ENCODE peak calls at places on chromosomes 12 and 14, in seven cellular contexts. Q is A549, U is IMR-90, B is heart left ventricle, J is HCT116, L is adrenal gland, I is neural progenitor cell. K is an unnamed sample.

GRCh38 chr12:55619352-55620138 is 17.1 kb upstream of the OR10P1 start:
- DNase-seq in Q (peak; percentile 94), U (peak; percentile 92), B (peak; percentile 38), J (peak; percentile 91), L (peak; percentile 67), I (peak; percentile 91), K (peak; percentile 70)

GRCh38 chr12:54200412-54200811 is 11.6 kb upstream of the SMUG1 start:
- DNase-seq in Q (no peak), U (no peak), B (no peak), J (no peak), L (no peak), I (no peak), K (no peak)

GRCh38 chr12:82434392-82434911 is 76.1 kb downstream of the METTL25 start:
- DNase-seq in Q (no peak), U (peak; percentile 24), B (no peak), J (no peak), L (no peak), I (no peak), K (no peak)

GRCh38 chr12:47820631-47821345 is 1.1 kb upstream of the HDAC7 start:
- DNase-seq in Q (peak; percentile 91), U (peak; percentile 95), B (peak; percentile 87), J (peak; percentile 62), L (peak; percentile 97), I (peak; percentile 94), K (peak; percentile 58)

GRCh38 chr14:104350463-104351185 is 212.2 kb downstream of the KIF26A start:
- DNase-seq in Q (no peak), U (no peak), B (peak; percentile 26), J (no peak), L (no peak), I (no peak), K (no peak)

GRCh38 chr12:62659457-62660295 is 193.1 kb downstream of the MON2 start:
- DNase-seq in Q (no peak), U (no peak), B (no peak), J (no peak), L (no peak), I (peak; percentile 81), K (no peak)

GRCh38 chr12:45336762-45337596 is 121.1 kb downstream of the ANO6 start:
- DNase-seq in Q (peak; percentile 24), U (peak; percentile 98), B (no peak), J (no peak), L (no peak), I (no peak), K (no peak)

GRCh38 chr14:90805662-90806548 is 10.3 kb downstream of the TTC7B start:
- DNase-seq in Q (no peak), U (no peak), B (no peak), J (no peak), L (no peak), I (peak; percentile 24), K (no peak)

GRCh38 chr12:20196767-20197166 is 171.6 kb upstream of the PDE3A start:
- DNase-seq in Q (no peak), U (no peak), B (no peak), J (no peak), L (no peak), I (no peak), K (no peak)

GRCh38 chr14:74242055-74243042 is 3.1 kb downstream of the VSX2 start:
- DNase-seq in Q (no peak), U (no peak), B (no peak), J (no peak), L (no peak), I (peak; percentile 46), K (no peak)

GRCh38 chr14:34208532-34208931 is 253.5 kb downstream of the SPTSSA start:
- DNase-seq in Q (no peak), U (no peak), B (no peak), J (no peak), L (no peak), I (no peak), K (no peak)

GRCh38 chr12:28537474-28537873 is 347.2 kb downstream of the CCDC91 start:
- DNase-seq in Q (no peak), U (no peak), B (no peak), J (no peak), L (no peak), I (no peak), K (no peak)

GRCh38 chr14:36281309-36281708 is 39.1 kb downstream of the MBIP start:
- DNase-seq in Q (no peak), U (no peak), B (no peak), J (no peak), L (no peak), I (no peak), K (no peak)

GRCh38 chr12:6321905-6322304 is 11.4 kb downstream of the PLEKHG6 start:
- DNase-seq in Q (no peak), U (no peak), B (no peak), J (no peak), L (no peak), I (no peak), K (no peak)

GRCh38 chr12:6322969-6323339 is 12.5 kb downstream of the PLEKHG6 start:
- DNase-seq in Q (no peak), U (no peak), B (no peak), J (no peak), L (no peak), I (no peak), K (no peak)

GRCh38 chr12:6322352-6322751 is 11.9 kb downstream of the PLEKHG6 start:
- DNase-seq in Q (no peak), U (no peak), B (no peak), J (no peak), L (no peak), I (no peak), K (no peak)

GRCh38 chr12:6323995-6324711 is 13.7 kb downstream of the PLEKHG6 start:
- DNase-seq in Q (peak; percentile 6), U (no peak), B (no peak), J (no peak), L (no peak), I (no peak), K (no peak)

DNA sequence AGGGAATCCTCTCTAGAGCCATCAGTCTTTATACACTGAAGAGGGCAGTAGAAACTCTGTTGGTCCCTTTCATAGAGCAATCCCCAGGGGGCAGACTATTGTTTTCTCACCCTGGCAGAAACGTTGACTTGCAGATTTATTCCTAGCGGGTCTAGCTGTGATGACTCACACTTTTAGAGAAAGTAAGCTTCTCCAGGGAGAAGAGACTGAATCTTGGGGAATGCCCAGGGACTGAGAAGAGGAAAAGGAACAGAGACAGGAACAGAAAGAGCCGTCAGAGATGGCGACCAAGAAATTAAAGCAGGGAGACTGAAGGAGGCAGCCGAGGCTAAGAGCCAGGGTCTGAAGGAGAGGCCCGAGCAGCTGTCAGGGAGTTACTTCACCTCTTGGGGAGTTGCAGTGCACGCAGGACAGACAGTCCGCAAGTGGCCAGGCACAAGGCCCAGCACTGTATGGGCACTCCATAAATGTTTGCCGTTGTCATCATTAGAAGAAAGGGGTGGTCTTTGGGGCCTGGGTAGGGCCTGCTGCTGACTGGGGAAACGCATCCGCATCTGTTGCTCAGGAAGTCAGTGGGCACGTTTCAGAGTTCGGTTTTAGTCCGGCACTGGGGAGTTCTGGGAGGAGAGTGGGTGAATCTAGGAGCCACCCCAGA is 13.0 kb downstream of the PLEKHG6 start:
- DNase-seq in Q (peak; percentile 92), U (peak; percentile 94), B (peak; percentile 64), J (peak; percentile 70), L (peak; percentile 86), I (peak; percentile 81), K (peak; percentile 72)
- H3K27ac ChIP-seq in Q (peak overlapping the region; percentile 81), U (peak overlapping the region; percentile 48), B (peak overlapping the region; percentile 68), J (peak overlapping the region; percentile 71), L (peak overlapping the region; percentile 53), I (peak overlapping the region; percentile 63), K (peak overlapping the region; percentile 36)

GRCh38 chr12:74537126-74537706 is 419 bp upstream of the ATXN7L3B start:
- DNase-seq in Q (peak; percentile 85), U (peak; percentile 69), B (no peak), J (peak; percentile 50), L (no peak), I (peak; percentile 41), K (peak; percentile 27)

GRCh38 chr12:74539765-74540526 is 2.3 kb downstream of the ATXN7L3B start:
- DNase-seq in Q (no peak), U (no peak), B (no peak), J (no peak), L (no peak), I (peak; percentile 48), K (no peak)

GRCh38 chr12:74538491-74539258 is 1.0 kb downstream of the ATXN7L3B start:
- DNase-seq in Q (peak; percentile 14), U (no peak), B (no peak), J (no peak), L (no peak), I (no peak), K (peak; percentile 2)

GRCh38 chr12:74539261-74539660 is 1.6 kb downstream of the ATXN7L3B start:
- DNase-seq in Q (no peak), U (no peak), B (no peak), J (no peak), L (no peak), I (peak; percentile 32), K (no peak)

DNA sequence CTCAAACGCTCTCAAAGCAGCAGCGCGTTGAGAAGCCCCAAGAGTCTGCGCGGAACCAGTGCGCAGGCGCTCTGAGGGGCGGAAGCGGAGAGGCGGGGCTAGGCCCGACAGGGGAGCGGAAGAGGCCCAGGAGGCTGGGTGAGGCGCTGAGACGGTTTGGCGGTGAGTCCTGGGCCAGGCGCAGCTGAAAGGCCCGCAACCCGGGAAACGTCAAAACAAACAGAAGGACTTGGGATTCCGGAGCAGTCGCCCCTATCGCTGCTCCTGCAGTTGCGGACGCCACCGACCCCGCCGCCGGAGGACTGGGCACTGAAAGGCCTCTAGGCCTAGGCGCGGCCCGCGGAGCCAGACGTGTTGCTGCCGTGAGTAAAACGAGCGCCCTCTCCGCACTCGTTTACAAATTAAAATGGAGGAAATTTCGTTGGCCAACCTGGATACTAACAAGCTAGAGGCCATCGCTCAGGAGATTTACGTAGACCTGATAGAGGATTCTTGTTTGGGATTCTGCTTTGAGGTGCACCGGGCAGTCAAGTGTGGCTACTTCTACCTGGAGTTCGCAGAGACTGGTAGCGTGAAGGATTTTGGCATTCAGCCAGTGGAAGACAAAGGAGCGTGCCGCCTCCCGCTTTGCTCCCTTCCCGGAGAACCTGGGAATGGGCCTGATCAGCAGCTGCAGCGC is at the start of gene ATXN7L3B:
- DNase-seq in Q (peak; percentile 97), U (peak; percentile 93), B (peak; percentile 95), J (peak; percentile 87), L (peak; percentile 94), I (peak; percentile 95), K (peak; percentile 81)
- TF ChIP-seq CTCF in Q (no peak), U (no peak), B (no peak), J (peak; percentile 18), L (no peak), I (no peak), K (no peak)

GRCh38 chr12:10175849-10176641 is 2.8 kb upstream of the TMEM52B start:
- DNase-seq in Q (no peak), U (no peak), B (no peak), J (no peak), L (no peak), I (no peak), K (no peak)
- H3K27ac ChIP-seq in Q (no peak overlapping the region), U (no peak overlapping the region), B (no peak overlapping the region), J (no peak overlapping the region), L (no peak overlapping the region), I (no peak overlapping the region), K (no peak overlapping the region)

GRCh38 chr12:41362511-41362910 is 174.4 kb downstream of the PDZRN4 start:
- DNase-seq in Q (no peak), U (no peak), B (no peak), J (no peak), L (no peak), I (no peak), K (no peak)

GRCh38 chr12:41365653-41366131 is 177.6 kb downstream of the PDZRN4 start:
- DNase-seq in Q (no peak), U (no peak), B (no peak), J (no peak), L (no peak), I (peak; percentile 28), K (no peak)

GRCh38 chr12:41364211-41364610 is 176.1 kb downstream of the PDZRN4 start:
- DNase-seq in Q (no peak), U (no peak), B (no peak), J (no peak), L (no peak), I (no peak), K (no peak)

GRCh38 chr12:41368006-41368405 is 179.9 kb downstream of the PDZRN4 start:
- DNase-seq in Q (peak; percentile 38), U (peak; percentile 1), B (no peak), J (peak; percentile 7), L (no peak), I (peak; percentile 1), K (no peak)
- TF ChIP-seq CTCF in Q (no peak), U (peak; percentile 19), B (peak; percentile 12), J (peak; percentile 43), L (no peak), I (peak; percentile 53), K (peak; percentile 22)